ENCODE peak calls at places on chromosomes 16 and 17, in four cellular contexts. One of them, this sample, is unnamed. For H3K27me3, the result is how much of the 10 kb centered on the place peaks cover.

GRCh38 chr17:21282850-21283249 is 1.7 kb upstream of the MAP2K3 start:
- DNase-seq in stomach: no peak
- DNase-seq in K562: no peak
- DNase-seq in transverse colon: no peak
- DNase-seq in this sample: no peak

GRCh38 chr17:80026359-80027042 is 9.2 kb downstream of the TBC1D16 start:
- DNase-seq in K562: no peak
- DNase-seq in stomach: peak
- DNase-seq in transverse colon: peak
- DNase-seq in this sample: no peak

GRCh38 chr17:75774988-75775668 is 9.5 kb upstream of the UNK start:
- DNase-seq in K562: no peak
- DNase-seq in stomach: no peak
- DNase-seq in transverse colon: peak
- DNase-seq in this sample: peak

GRCh38 chr17:76271669-76272540 is 6.8 kb downstream of the UBALD2 start:
- DNase-seq in transverse colon: peak
- DNase-seq in K562: peak
- DNase-seq in stomach: peak
- DNase-seq in this sample: no peak

GRCh38 chr16:12440233-12440530 is 363.5 kb downstream of the CPPED1 start:
- DNase-seq in K562: no peak
- DNase-seq in transverse colon: no peak
- DNase-seq in stomach: no peak
- DNase-seq in this sample: peak

GRCh38 chr16:27408012-27408601 is 6.1 kb downstream of the IL21R start:
- DNase-seq in transverse colon: no peak
- DNase-seq in stomach: no peak
- DNase-seq in K562: no peak
- DNase-seq in this sample: no peak

GRCh38 chr16:68003031-68003430 is 3.7 kb upstream of the DPEP2 start:
- DNase-seq in stomach: no peak
- DNase-seq in transverse colon: no peak
- DNase-seq in K562: no peak
- DNase-seq in this sample: no peak

GRCh38 chr16:52545544-52546262 is 1.2 kb downstream of the TOX3 start:
- DNase-seq in transverse colon: no peak
- DNase-seq in K562: no peak
- DNase-seq in stomach: no peak
- DNase-seq in this sample: no peak

GRCh38 chr16:31177136-31177535 is 2.8 kb upstream of the FUS start:
- DNase-seq in K562: no peak
- DNase-seq in transverse colon: no peak
- DNase-seq in stomach: no peak
- DNase-seq in this sample: no peak

GRCh38 chr17:46916211-46916610 is 6.7 kb upstream of the GOSR2 start:
- DNase-seq in transverse colon: no peak
- DNase-seq in K562: no peak
- DNase-seq in stomach: no peak
- DNase-seq in this sample: no peak

GRCh38 chr17:75417054-75417453 is 11.6 kb upstream of the GRB2 start:
- DNase-seq in K562: no peak
- DNase-seq in transverse colon: no peak
- DNase-seq in stomach: no peak
- DNase-seq in this sample: no peak

GRCh38 chr16:46607529-46607928 is 13.7 kb downstream of the SHCBP1 start:
- DNase-seq in K562: peak
- DNase-seq in transverse colon: no peak
- DNase-seq in stomach: no peak
- DNase-seq in this sample: no peak

GRCh38 chr16:67459066-67459857 is 21.7 kb downstream of the ATP6V0D1 start:
- DNase-seq in stomach: peak
- DNase-seq in transverse colon: peak
- DNase-seq in K562: no peak
- DNase-seq in this sample: no peak

GRCh38 chr17:27494192-27495091 is 38.2 kb downstream of the KSR1 start:
- DNase-seq in transverse colon: peak
- DNase-seq in K562: no peak
- DNase-seq in stomach: peak
- DNase-seq in this sample: no peak

DNA sequence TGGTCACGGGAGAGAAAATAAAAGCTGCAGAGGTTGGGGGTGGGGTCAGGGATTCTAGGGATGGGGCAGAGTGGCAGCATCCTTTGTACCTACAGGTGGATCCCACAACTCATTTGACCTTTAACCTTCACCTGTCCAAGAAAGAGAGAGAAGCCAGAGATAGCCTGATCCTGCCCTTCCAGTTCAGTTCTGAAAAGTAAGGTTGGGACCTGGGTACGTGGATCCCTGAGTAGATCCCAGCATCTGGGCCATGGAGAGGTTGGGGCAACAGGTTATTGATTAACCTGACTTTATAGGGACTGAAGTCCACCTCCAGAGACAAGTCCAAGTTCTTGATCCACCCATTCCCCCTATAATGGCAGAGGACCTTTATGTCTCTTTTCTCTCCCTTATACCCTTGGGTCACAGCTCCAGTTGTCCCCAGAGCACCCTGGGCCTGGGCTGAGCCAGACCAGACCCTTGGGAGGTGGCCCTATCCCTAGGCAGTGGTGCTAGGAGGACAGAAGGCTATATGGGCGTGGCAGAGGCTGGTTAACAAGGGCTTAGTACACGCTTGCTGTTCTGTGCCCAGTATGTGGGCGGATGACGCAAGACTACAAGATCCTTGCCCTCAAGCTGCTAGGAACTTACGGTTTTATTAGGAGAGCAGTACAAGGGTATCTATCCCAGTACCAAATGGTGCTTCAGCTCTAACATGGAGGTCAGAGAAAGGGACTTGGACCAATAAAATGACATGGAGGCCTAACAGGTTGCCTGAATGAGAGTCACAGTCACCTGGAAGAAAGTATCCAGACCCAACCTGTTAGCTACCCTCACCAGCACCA is 3.3 kb downstream of the CLDN7 start:
- DNase-seq in stomach: no peak
- DNase-seq in transverse colon: peak
- DNase-seq in K562: no peak
- DNase-seq in this sample: no peak
- TF ChIP-seq EP300 in stomach: no peak
- TF ChIP-seq EP300 in transverse colon: peak
- TF ChIP-seq EP300 in K562: no peak
- TF ChIP-seq EP300 in this sample: no peak

GRCh38 chr17:58229384-58229783 is 9.0 kb upstream of the LPO start:
- DNase-seq in K562: no peak
- DNase-seq in stomach: no peak
- DNase-seq in transverse colon: no peak
- DNase-seq in this sample: no peak

GRCh38 chr17:58227733-58228132 is 8.7 kb upstream of the MKS1 start:
- DNase-seq in K562: no peak
- DNase-seq in transverse colon: no peak
- DNase-seq in stomach: no peak
- DNase-seq in this sample: no peak

GRCh38 chr17:58229881-58230280 is 8.5 kb upstream of the LPO start:
- DNase-seq in K562: no peak
- DNase-seq in transverse colon: no peak
- DNase-seq in stomach: no peak
- DNase-seq in this sample: no peak

GRCh38 chr17:58231644-58232043 is 6.7 kb upstream of the LPO start:
- DNase-seq in K562: no peak
- DNase-seq in stomach: no peak
- DNase-seq in transverse colon: no peak
- DNase-seq in this sample: no peak

DNA sequence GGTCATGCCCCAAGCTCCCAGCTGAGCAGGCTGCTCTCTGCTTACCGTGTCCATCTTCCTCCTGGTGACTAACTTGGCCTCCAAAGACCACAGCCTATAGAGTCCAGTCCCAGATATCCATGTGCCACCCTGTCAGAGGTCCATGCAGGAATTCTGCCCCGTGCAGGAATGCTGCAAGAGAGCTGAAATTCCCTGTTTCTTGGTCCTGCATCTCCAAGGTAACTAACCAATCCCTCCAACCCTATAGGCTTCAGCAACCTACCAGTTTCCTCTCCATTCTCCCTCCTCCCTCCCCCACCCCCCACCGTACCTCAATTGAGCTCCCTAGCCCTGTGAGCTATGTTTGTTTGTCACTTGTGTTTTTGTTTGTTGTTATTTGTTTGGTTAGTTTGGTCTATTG is 9.6 kb upstream of the MKS1 start:
- DNase-seq in stomach: no peak
- DNase-seq in transverse colon: no peak
- DNase-seq in K562: no peak
- DNase-seq in this sample: no peak
- H3K27me3 ChIP-seq in stomach: under half
- H3K27me3 ChIP-seq in transverse colon: under half
- H3K27me3 ChIP-seq in K562: under half
- H3K27me3 ChIP-seq in this sample: under half

GRCh38 chr17:4939804-4940624 is at the start of the genes RNF167 and SLC25A11:
- DNase-seq in K562: peak
- DNase-seq in transverse colon: peak
- DNase-seq in stomach: peak
- DNase-seq in this sample: peak
- TF ChIP-seq EP300 in K562: peak
- TF ChIP-seq EP300 in transverse colon: no peak
- TF ChIP-seq EP300 in stomach: no peak
- TF ChIP-seq EP300 in this sample: no peak

GRCh38 chr16:48641770-48642169 is 31.8 kb upstream of the N4BP1 start:
- DNase-seq in stomach: no peak
- DNase-seq in transverse colon: no peak
- DNase-seq in K562: no peak
- DNase-seq in this sample: no peak

GRCh38 chr16:48632137-48632774 is 22.3 kb upstream of the N4BP1 start:
- DNase-seq in transverse colon: no peak
- DNase-seq in stomach: peak
- DNase-seq in K562: no peak
- DNase-seq in this sample: no peak

GRCh38 chr16:48637039-48637438 is 27.1 kb upstream of the N4BP1 start:
- DNase-seq in transverse colon: no peak
- DNase-seq in K562: no peak
- DNase-seq in stomach: no peak
- DNase-seq in this sample: no peak

GRCh38 chr16:48635199-48635718 is 25.3 kb upstream of the N4BP1 start:
- DNase-seq in stomach: peak
- DNase-seq in transverse colon: no peak
- DNase-seq in K562: no peak
- DNase-seq in this sample: no peak

DNA sequence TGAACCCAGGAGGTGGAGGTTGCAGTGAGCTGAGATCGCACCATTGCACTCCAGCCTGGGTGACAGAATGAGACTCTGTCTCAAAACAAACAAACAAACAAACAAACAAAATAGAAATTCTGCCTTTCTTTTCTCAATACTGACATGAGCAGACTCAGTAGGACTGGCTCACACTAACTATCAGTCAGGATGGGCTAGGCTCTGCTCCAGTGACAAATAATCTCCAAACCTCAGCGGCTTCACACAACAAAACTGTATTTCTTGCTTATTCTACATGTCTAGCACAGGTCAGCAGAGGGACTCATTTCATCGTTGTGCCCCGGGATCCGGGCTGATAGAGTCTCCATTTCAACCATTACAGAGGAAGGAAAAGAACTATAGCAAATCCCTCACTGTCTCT is 26.5 kb upstream of the N4BP1 start:
- DNase-seq in stomach: peak
- DNase-seq in K562: no peak
- DNase-seq in transverse colon: no peak
- DNase-seq in this sample: no peak
- H3K27me3 ChIP-seq in stomach: under half
- H3K27me3 ChIP-seq in K562: under half
- H3K27me3 ChIP-seq in transverse colon: under half
- H3K27me3 ChIP-seq in this sample: under half

GRCh38 chr16:3020604-3021448 is 658 bp downstream of the TNFRSF12A start:
- DNase-seq in transverse colon: peak
- DNase-seq in stomach: peak
- DNase-seq in K562: peak
- DNase-seq in this sample: peak
- TF ChIP-seq EP300 in transverse colon: no peak
- TF ChIP-seq EP300 in stomach: no peak
- TF ChIP-seq EP300 in K562: no peak
- TF ChIP-seq EP300 in this sample: peak

GRCh38 chr17:62705781-62706597 is 78.5 kb downstream of the MRC2 start:
- DNase-seq in stomach: no peak
- DNase-seq in transverse colon: no peak
- DNase-seq in K562: no peak
- DNase-seq in this sample: peak

GRCh38 chr17:62706598-62707424 is 79.3 kb downstream of the MRC2 start:
- DNase-seq in transverse colon: no peak
- DNase-seq in K562: no peak
- DNase-seq in stomach: no peak
- DNase-seq in this sample: no peak

GRCh38 chr17:62704381-62704971 is 77.0 kb downstream of the MRC2 start:
- DNase-seq in stomach: peak
- DNase-seq in K562: peak
- DNase-seq in transverse colon: peak
- DNase-seq in this sample: peak

GRCh38 chr17:62703776-62704380 is 76.4 kb downstream of the MRC2 start:
- DNase-seq in stomach: peak
- DNase-seq in K562: peak
- DNase-seq in transverse colon: peak
- DNase-seq in this sample: peak

GRCh38 chr17:62705116-62705515 is 77.6 kb downstream of the MRC2 start:
- DNase-seq in transverse colon: no peak
- DNase-seq in K562: no peak
- DNase-seq in stomach: peak
- DNase-seq in this sample: no peak
- H3K27me3 ChIP-seq in transverse colon: under half
- H3K27me3 ChIP-seq in K562: under half
- H3K27me3 ChIP-seq in stomach: under half
- H3K27me3 ChIP-seq in this sample: under half

GRCh38 chr16:7524419-7524818 is 191.8 kb downstream of the RBFOX1 start:
- DNase-seq in K562: no peak
- DNase-seq in stomach: no peak
- DNase-seq in transverse colon: no peak
- DNase-seq in this sample: no peak
- TF ChIP-seq EP300 in K562: no peak
- TF ChIP-seq EP300 in stomach: no peak
- TF ChIP-seq EP300 in transverse colon: no peak
- TF ChIP-seq EP300 in this sample: no peak

DNA sequence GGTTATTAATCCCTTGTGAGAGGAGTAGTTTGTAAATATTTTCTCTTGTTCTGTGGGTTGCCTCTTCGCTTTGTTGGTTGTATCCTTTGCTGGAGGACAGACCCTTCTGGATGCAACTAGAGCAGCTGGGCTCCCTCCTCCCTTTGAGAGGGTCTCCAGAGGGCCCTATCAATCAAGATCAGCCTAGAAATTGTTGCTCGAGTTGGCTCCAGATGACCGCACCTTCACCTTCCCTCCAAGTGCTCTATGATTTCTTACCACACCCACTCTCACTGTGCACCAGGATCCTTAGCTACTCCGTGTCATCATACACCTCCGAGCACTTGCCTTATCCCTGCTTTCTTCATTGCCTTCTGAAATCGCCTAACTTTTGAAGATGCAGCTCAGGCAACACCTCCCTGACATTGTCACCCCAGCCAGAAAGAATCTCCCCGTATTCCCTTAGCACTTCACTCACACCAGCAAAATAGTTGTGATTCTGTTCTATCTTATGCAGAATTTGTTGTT is 52.7 kb downstream of the ABAT start:
- DNase-seq in transverse colon: no peak
- DNase-seq in stomach: no peak
- DNase-seq in K562: no peak
- DNase-seq in this sample: no peak
- H3K27me3 ChIP-seq in transverse colon: under half
- H3K27me3 ChIP-seq in stomach: under half
- H3K27me3 ChIP-seq in K562: under half
- H3K27me3 ChIP-seq in this sample: under half